ENCODE peak calls at places on chromosomes 4 and X, in seven cellular contexts. One of them, this sample, is unnamed.

GRCh38 chrX:136176399-136176825 is 29.1 kb downstream of the FHL1 start:
- DNase-seq in HCT116: no peak
- DNase-seq in SK-N-SH: no peak
- DNase-seq in HepG2: no peak
- DNase-seq in GM12878: no peak
- DNase-seq in H1: no peak
- DNase-seq in K562: no peak
- DNase-seq in this sample: no peak

GRCh38 chr4:184100297-184100885 is 117.3 kb downstream of the ENPP6 start:
- DNase-seq in K562: peak; percentile 57
- DNase-seq in HCT116: peak; percentile 10
- DNase-seq in HepG2: no peak
- DNase-seq in H1: no peak
- DNase-seq in GM12878: no peak
- DNase-seq in SK-N-SH: peak; percentile 93
- DNase-seq in this sample: peak; percentile 48

GRCh38 chrX:27336466-27337091 is 126.6 kb downstream of the PPP4R3C start:
- DNase-seq in GM12878: no peak
- DNase-seq in H1: peak; percentile 3
- DNase-seq in HepG2: peak; percentile 2
- DNase-seq in HCT116: peak; percentile 3
- DNase-seq in SK-N-SH: peak; percentile 37
- DNase-seq in K562: peak; percentile 41
- DNase-seq in this sample: peak; percentile 61

GRCh38 chrX:9267415-9267814 is 197.4 kb upstream of the TBL1X start:
- DNase-seq in K562: no peak
- DNase-seq in SK-N-SH: no peak
- DNase-seq in GM12878: no peak
- DNase-seq in HepG2: peak; percentile 82
- DNase-seq in H1: no peak
- DNase-seq in HCT116: no peak
- DNase-seq in this sample: peak; percentile 3

GRCh38 chrX:2894885-2895292 is 34.2 kb downstream of the ARSD start:
- DNase-seq in HepG2: peak; percentile 37
- DNase-seq in K562: peak; percentile 29
- DNase-seq in HCT116: no peak
- DNase-seq in GM12878: no peak
- DNase-seq in SK-N-SH: peak; percentile 72
- DNase-seq in H1: no peak
- DNase-seq in this sample: no peak

GRCh38 chr4:52201705-52202104 is 150.6 kb downstream of the SPATA18 start:
- DNase-seq in GM12878: no peak
- DNase-seq in H1: no peak
- DNase-seq in HCT116: no peak
- DNase-seq in SK-N-SH: no peak
- DNase-seq in HepG2: no peak
- DNase-seq in K562: no peak
- DNase-seq in this sample: no peak

GRCh38 chr4:166386491-166387367 is 513.7 kb downstream of the TLL1 start:
- DNase-seq in K562: no peak
- DNase-seq in HCT116: no peak
- DNase-seq in GM12878: no peak
- DNase-seq in H1: no peak
- DNase-seq in HepG2: no peak
- DNase-seq in SK-N-SH: no peak
- DNase-seq in this sample: no peak

GRCh38 chr4:150150545-150151156 is 72.4 kb downstream of the DCLK2 start:
- DNase-seq in SK-N-SH: no peak
- DNase-seq in HCT116: no peak
- DNase-seq in H1: no peak
- DNase-seq in GM12878: no peak
- DNase-seq in K562: no peak
- DNase-seq in HepG2: no peak
- DNase-seq in this sample: no peak

GRCh38 chrX:470686-471085 is 84.0 kb upstream of the PPP2R3B start:
- DNase-seq in GM12878: no peak
- DNase-seq in H1: no peak
- DNase-seq in HCT116: no peak
- DNase-seq in SK-N-SH: no peak
- DNase-seq in K562: no peak
- DNase-seq in HepG2: no peak
- DNase-seq in this sample: no peak

GRCh38 chr4:7987148-7987989 is 47.7 kb upstream of the AFAP1 start:
- DNase-seq in HepG2: peak; percentile 69
- DNase-seq in K562: peak; percentile 73
- DNase-seq in HCT116: peak; percentile 65
- DNase-seq in GM12878: peak; percentile 23
- DNase-seq in SK-N-SH: peak; percentile 86
- DNase-seq in H1: no peak
- DNase-seq in this sample: peak; percentile 79

GRCh38 chrX:148915474-148915873 is 415.1 kb downstream of the AFF2 start:
- DNase-seq in GM12878: no peak
- DNase-seq in HCT116: no peak
- DNase-seq in SK-N-SH: no peak
- DNase-seq in HepG2: no peak
- DNase-seq in K562: no peak
- DNase-seq in H1: no peak
- DNase-seq in this sample: no peak

GRCh38 chr4:7344650-7345049 is 90.1 kb downstream of the PSAPL1 start:
- DNase-seq in GM12878: no peak
- DNase-seq in HepG2: no peak
- DNase-seq in HCT116: no peak
- DNase-seq in H1: no peak
- DNase-seq in SK-N-SH: no peak
- DNase-seq in K562: no peak
- DNase-seq in this sample: no peak

GRCh38 chrX:150213481-150214030 is 149.6 kb upstream of the MAMLD1 start:
- DNase-seq in GM12878: no peak
- DNase-seq in SK-N-SH: no peak
- DNase-seq in H1: no peak
- DNase-seq in HepG2: no peak
- DNase-seq in HCT116: no peak
- DNase-seq in K562: no peak
- DNase-seq in this sample: no peak

GRCh38 chr4:147938481-147938880 is 206.6 kb downstream of the ARHGAP10 start:
- DNase-seq in H1: no peak
- DNase-seq in SK-N-SH: no peak
- DNase-seq in K562: no peak
- DNase-seq in HCT116: no peak
- DNase-seq in GM12878: no peak
- DNase-seq in HepG2: no peak
- DNase-seq in this sample: no peak

DNA sequence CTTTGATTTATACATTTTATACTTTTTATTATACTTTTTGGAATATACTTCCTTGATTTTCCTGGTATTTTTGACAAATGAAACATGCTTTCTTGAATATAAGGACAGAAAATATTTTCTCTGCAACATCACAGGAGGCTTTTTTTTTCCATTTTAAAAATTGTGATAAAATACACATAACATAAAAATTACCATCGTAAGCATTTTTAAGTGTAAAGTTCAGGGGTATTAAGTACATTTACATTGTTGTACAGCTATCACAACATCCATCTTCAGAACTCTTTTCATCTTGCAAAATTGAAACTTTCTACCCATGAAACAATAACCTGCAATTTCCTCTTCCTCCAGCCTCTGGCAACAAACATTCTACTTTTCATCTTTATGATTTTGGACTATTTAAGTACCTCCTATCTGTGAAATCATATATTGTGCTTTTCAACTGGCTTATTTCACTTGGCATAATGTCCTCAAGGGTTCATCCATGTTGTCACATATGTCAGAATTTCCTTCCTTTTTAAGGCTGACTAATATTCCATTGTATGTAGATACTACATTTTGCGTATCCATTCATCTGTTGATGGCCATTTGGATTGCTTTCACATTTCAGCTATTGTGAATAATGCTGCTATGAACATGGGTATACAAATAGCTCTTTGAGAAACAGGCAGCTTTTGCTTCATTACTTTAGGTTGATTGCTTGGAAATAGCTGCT is 412.6 kb downstream of the RAPGEF2 start:
- DNase-seq in HepG2: no peak
- DNase-seq in SK-N-SH: no peak
- DNase-seq in H1: no peak
- DNase-seq in GM12878: no peak
- DNase-seq in K562: no peak
- DNase-seq in HCT116: no peak
- DNase-seq in this sample: no peak
- TF ChIP-seq JUND in HepG2: no peak
- TF ChIP-seq JUND in SK-N-SH: no peak
- TF ChIP-seq JUND in H1: no peak
- TF ChIP-seq JUND in GM12878: no peak
- TF ChIP-seq JUND in K562: no peak
- TF ChIP-seq JUND in HCT116: no peak
- TF ChIP-seq JUND in this sample: no peak

DNA sequence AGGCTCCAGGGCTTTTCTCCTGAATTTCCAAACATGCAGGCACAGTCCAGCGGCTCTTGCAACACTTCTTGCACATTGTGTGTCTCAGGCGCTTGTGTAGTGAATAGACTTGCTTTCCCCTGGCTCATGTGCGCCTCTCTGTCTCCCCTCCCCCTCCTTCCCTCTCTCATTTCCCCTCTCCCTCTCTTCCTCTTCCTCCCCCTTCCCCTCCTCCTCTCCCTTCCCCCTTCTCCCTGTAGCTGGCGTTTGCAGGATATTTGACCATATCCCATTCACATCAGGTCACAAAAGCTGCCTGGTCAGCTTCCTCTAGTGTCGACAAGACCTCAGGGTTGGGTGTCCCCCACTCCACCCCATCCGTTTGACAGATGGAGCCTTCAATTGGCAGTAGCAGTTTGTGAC is 2.4 kb downstream of the CHST7 start:
- DNase-seq in HCT116: no peak
- DNase-seq in SK-N-SH: no peak
- DNase-seq in GM12878: no peak
- DNase-seq in K562: no peak
- DNase-seq in H1: no peak
- DNase-seq in HepG2: peak; percentile 48
- DNase-seq in this sample: no peak
- TF ChIP-seq JUND in HCT116: no peak
- TF ChIP-seq JUND in SK-N-SH: no peak
- TF ChIP-seq JUND in GM12878: no peak
- TF ChIP-seq JUND in K562: no peak
- TF ChIP-seq JUND in H1: no peak
- TF ChIP-seq JUND in HepG2: no peak
- TF ChIP-seq JUND in this sample: no peak

DNA sequence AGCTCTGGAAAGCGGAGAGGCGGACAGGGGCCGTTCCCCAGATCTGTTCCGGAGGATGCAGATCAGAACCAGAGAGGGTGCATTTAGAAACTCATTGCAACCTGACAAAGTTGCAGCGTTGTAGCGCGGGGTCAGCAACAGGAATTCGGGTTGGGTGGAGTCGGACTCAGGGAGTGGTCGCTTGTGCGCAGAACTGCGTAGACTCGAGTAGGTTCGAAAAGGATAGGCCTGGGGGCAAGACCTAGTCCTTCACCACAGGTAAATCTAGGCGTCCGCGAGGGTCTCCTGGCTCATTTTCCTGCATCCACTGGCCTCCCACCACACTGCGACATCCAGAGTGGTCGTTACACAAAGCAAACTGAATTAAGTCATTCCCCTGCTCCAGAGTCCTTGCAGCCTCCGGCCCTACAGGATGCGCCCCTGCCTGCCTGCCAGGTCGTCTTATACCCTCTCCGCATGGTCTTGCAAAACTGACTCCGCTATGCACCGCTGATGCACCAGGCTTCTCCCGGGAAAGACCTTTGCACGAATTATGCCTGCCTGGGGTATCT is 4.7 kb upstream of the ZNF518B start:
- DNase-seq in GM12878: no peak
- DNase-seq in HepG2: no peak
- DNase-seq in HCT116: no peak
- DNase-seq in K562: no peak
- DNase-seq in H1: no peak
- DNase-seq in SK-N-SH: no peak
- DNase-seq in this sample: no peak
- TF ChIP-seq JUND in GM12878: no peak
- TF ChIP-seq JUND in HepG2: no peak
- TF ChIP-seq JUND in HCT116: no peak
- TF ChIP-seq JUND in K562: no peak
- TF ChIP-seq JUND in H1: no peak
- TF ChIP-seq JUND in SK-N-SH: no peak
- TF ChIP-seq JUND in this sample: no peak

GRCh38 chr4:40331092-40331824 is 3.9 kb upstream of the CHRNA9 start:
- DNase-seq in SK-N-SH: no peak
- DNase-seq in GM12878: no peak
- DNase-seq in HepG2: no peak
- DNase-seq in H1: no peak
- DNase-seq in K562: no peak
- DNase-seq in HCT116: no peak
- DNase-seq in this sample: no peak

GRCh38 chr4:40335508-40335860 is 351 bp downstream of the CHRNA9 start:
- DNase-seq in HCT116: no peak
- DNase-seq in SK-N-SH: no peak
- DNase-seq in H1: no peak
- DNase-seq in HepG2: no peak
- DNase-seq in GM12878: no peak
- DNase-seq in K562: no peak
- DNase-seq in this sample: no peak

GRCh38 chr4:40331937-40332336 is 3.2 kb upstream of the CHRNA9 start:
- DNase-seq in HepG2: no peak
- DNase-seq in SK-N-SH: no peak
- DNase-seq in K562: no peak
- DNase-seq in H1: no peak
- DNase-seq in HCT116: no peak
- DNase-seq in GM12878: no peak
- DNase-seq in this sample: no peak

GRCh38 chr4:40334591-40335507 is at the start of gene CHRNA9:
- DNase-seq in K562: no peak
- DNase-seq in HepG2: no peak
- DNase-seq in H1: no peak
- DNase-seq in HCT116: no peak
- DNase-seq in SK-N-SH: no peak
- DNase-seq in GM12878: no peak
- DNase-seq in this sample: no peak

GRCh38 chr4:40333921-40334352 is 1.2 kb upstream of the CHRNA9 start:
- DNase-seq in HepG2: no peak
- DNase-seq in K562: no peak
- DNase-seq in HCT116: peak; percentile 69
- DNase-seq in SK-N-SH: peak; percentile 72
- DNase-seq in GM12878: no peak
- DNase-seq in H1: no peak
- DNase-seq in this sample: no peak
- TF ChIP-seq JUND in HepG2: no peak
- TF ChIP-seq JUND in K562: peak; percentile 79
- TF ChIP-seq JUND in HCT116: peak; percentile 89
- TF ChIP-seq JUND in SK-N-SH: peak; percentile 91
- TF ChIP-seq JUND in GM12878: no peak
- TF ChIP-seq JUND in H1: peak; percentile 54
- TF ChIP-seq JUND in this sample: no peak

GRCh38 chr4:72302981-72303704 is 265.9 kb downstream of the ADAMTS3 start:
- DNase-seq in GM12878: no peak
- DNase-seq in H1: no peak
- DNase-seq in K562: peak; percentile 66
- DNase-seq in HCT116: peak; percentile 6
- DNase-seq in SK-N-SH: peak; percentile 16
- DNase-seq in HepG2: peak; percentile 34
- DNase-seq in this sample: no peak
- TF ChIP-seq JUND in GM12878: no peak
- TF ChIP-seq JUND in H1: no peak
- TF ChIP-seq JUND in K562: no peak
- TF ChIP-seq JUND in HCT116: no peak
- TF ChIP-seq JUND in SK-N-SH: no peak
- TF ChIP-seq JUND in HepG2: no peak
- TF ChIP-seq JUND in this sample: no peak